ENCODE peak calls at places on chromosomes 13 and 19, in four cellular contexts. B, L, C and N are unnamed samples.
A peak's percentile ranks its signal among the peaks of the same experiment; 100 is the strongest.

GRCh38 chr19:584240-585001 is 5.3 kb upstream of the HCN2 start:
- DNase-seq in C (peak; percentile 63), B (peak; percentile 45), L (no peak), N (peak; percentile 58)

GRCh38 chr19:3516675-3517207 is 10.6 kb downstream of the FZR1 start:
- DNase-seq in C (no peak), B (no peak), L (no peak), N (no peak)

GRCh38 chr13:99363949-99364348 is 56.8 kb upstream of the GPR183 start:
- DNase-seq in B (no peak), L (no peak), C (no peak), N (no peak)

GRCh38 chr19:18967358-18968146 is 26.5 kb upstream of the HOMER3 start:
- DNase-seq in L (peak; percentile 85), B (peak; percentile 24), C (peak; percentile 41), N (peak; percentile 79)

GRCh38 chr13:105573134-105573533 is 962.3 kb downstream of the EFNB2 start:
- DNase-seq in B (no peak), C (no peak), L (no peak), N (no peak)

GRCh38 chr19:49555600-49556411 is 24.6 kb downstream of the NOSIP start:
- DNase-seq in L (peak; percentile 64), C (peak; percentile 58), B (peak; percentile 68), N (peak; percentile 53)

GRCh38 chr13:80603351-80603750 is 262.4 kb upstream of the SPRY2 start:
- DNase-seq in C (no peak), B (no peak), L (no peak), N (no peak)

GRCh38 chr19:42357290-42357689 is 31.9 kb downstream of the MEGF8 start:
- DNase-seq in L (no peak), C (no peak), B (no peak), N (no peak)

GRCh38 chr13:114096811-114097503 is 35.5 kb downstream of the RASA3 start:
- DNase-seq in C (no peak), B (no peak), L (peak; percentile 33), N (no peak)

GRCh38 chr13:78601124-78601885 is 2.0 kb downstream of the POU4F1 start:
- DNase-seq in B (no peak), C (peak; percentile 34), L (no peak), N (no peak)

GRCh38 chr13:39263033-39263432 is 224.8 kb downstream of the NHLRC3 start:
- DNase-seq in L (no peak), C (peak; percentile 27), B (peak; percentile 27), N (peak; percentile 61)